ENCODE peak calls at places on chromosomes 13 and 19, in four cellular contexts. V is activated CD4-positive, CD25-positive, alpha-beta regulatory T cell treated with anti-CD3 and anti-CD28 coated beads, Interleukin-2, amount 50 U/mL, for 16 hours; G is T-helper 17 cell; D is stimulated activated CD8-positive, alpha-beta memory T cell treated with anti-CD3 and anti-CD28 coated beads, Interleukin-12 subunit alpha, Interleukin-12 subunit beta, amount 100 ng/mL, for 4 hours. K is an unnamed sample.

GRCh38 chr13:101942038-101942437 is 459.8 kb downstream of the FGF14 start:
- DNase-seq in G (no peak), V (no peak), D (no peak), K (peak; percentile 10)

GRCh38 chr13:43448605-43449004 is 338.2 kb downstream of the ENOX1 start:
- DNase-seq in G (no peak), D (no peak), V (no peak), K (no peak)

GRCh38 chr19:3357362-3357730 is 9.0 kb upstream of the NFIC start:
- DNase-seq in V (no peak), G (no peak), D (no peak), K (no peak)

GRCh38 chr19:47438793-47439220 is 19.5 kb upstream of the MEIS3 start:
- DNase-seq in G (no peak), V (no peak), D (no peak), K (no peak)

GRCh38 chr13:94641432-94641941 is 39.8 kb downstream of the GPR180 start:
- DNase-seq in G (no peak), D (no peak), V (no peak), K (peak; percentile 55)

GRCh38 chr13:110524484-110525254 is 36.9 kb downstream of the RAB20 start:
- DNase-seq in D (no peak), V (no peak), G (no peak), K (no peak)

GRCh38 chr19:33947565-33947964 is 150.9 kb downstream of the KCTD15 start:
- DNase-seq in G (no peak), V (no peak), D (no peak), K (peak; percentile 4)

GRCh38 chr13:106530907-106531520 is 4.4 kb downstream of the EFNB2 start:
- DNase-seq in G (no peak), D (no peak), V (no peak), K (no peak)

K was measured in EL.